ENCODE peak calls at places on chromosome 2, in eight cellular contexts. W, B, H, D, L, K, N and U are unnamed samples. For H3K4me1, the result is how much of the 10 kb centered on the place peaks cover.

GRCh38 chr2:191165190-191165643 is 14.4 kb upstream of the STAT4 start:
- DNase-seq in K (no peak), D (no peak), N (peak), L (no peak), B (no peak), H (no peak), W (peak), U (no peak)

GRCh38 chr2:164335947-164336346 is 285.3 kb downstream of the GRB14 start:
- DNase-seq in B (no peak), L (no peak), D (no peak), N (no peak), W (no peak), K (no peak), H (no peak), U (no peak)

GRCh38 chr2:238929242-238930081 is 81.6 kb downstream of the TWIST2 start:
- DNase-seq in K (no peak), W (peak), B (peak), L (no peak), D (peak), N (no peak), H (no peak), U (peak)

GRCh38 chr2:75801234-75801982 is 90.7 kb upstream of the GCFC2 start:
- DNase-seq in D (no peak), H (peak), N (no peak), L (no peak), B (no peak), K (no peak), W (no peak), U (no peak)

GRCh38 chr2:127584516-127585033 is 49.1 kb downstream of the MYO7B start:
- DNase-seq in D (no peak), H (no peak), K (no peak), N (no peak), B (peak), W (no peak), L (no peak), U (no peak)

GRCh38 chr2:228747478-228747877 is 523.6 kb downstream of the PID1 start:
- DNase-seq in H (no peak), B (no peak), D (no peak), L (no peak), N (no peak), W (no peak), K (no peak), U (no peak)

GRCh38 chr2:120397362-120397811 is 51.5 kb downstream of the INHBB start:
- DNase-seq in L (no peak), H (no peak), W (peak), B (peak), N (no peak), K (no peak), D (no peak), U (no peak)

GRCh38 chr2:100819365-100820345 is at the start of gene NPAS2:
- DNase-seq in D (no peak), N (no peak), K (no peak), B (peak), W (peak), H (no peak), L (no peak), U (peak)

GRCh38 chr2:63846487-63846886 is 4.8 kb downstream of the UGP2 start:
- DNase-seq in D (no peak), W (no peak), B (no peak), N (no peak), H (no peak), K (no peak), L (no peak), U (no peak)

GRCh38 chr2:205076405-205076804 is 531.1 kb downstream of the PARD3B start:
- DNase-seq in K (no peak), B (no peak), W (no peak), D (no peak), L (no peak), H (no peak), N (no peak), U (no peak)

GRCh38 chr2:40452-40851 is 5.9 kb downstream of the FAM110C start:
- DNase-seq in L (no peak), N (no peak), D (no peak), K (no peak), B (no peak), H (no peak), W (no peak), U (no peak)

GRCh38 chr2:44934962-44935853 is 6.3 kb upstream of the SIX3 start:
- DNase-seq in K (no peak), L (no peak), N (no peak), B (peak), D (no peak), H (no peak), W (peak), U (no peak)

GRCh38 chr2:18976112-18976961 is 382.1 kb downstream of the OSR1 start:
- DNase-seq in L (no peak), B (no peak), K (no peak), D (peak), W (peak), N (no peak), H (no peak), U (no peak)

GRCh38 chr2:57802243-57802642 is 244.4 kb upstream of the VRK2 start:
- DNase-seq in N (no peak), B (no peak), H (no peak), W (no peak), K (no peak), L (no peak), D (no peak), U (no peak)

GRCh38 chr2:137862651-137863050 is 101.6 kb upstream of the HNMT start:
- DNase-seq in D (no peak), H (no peak), W (no peak), B (no peak), K (no peak), L (no peak), N (no peak), U (no peak)

GRCh38 chr2:65204461-65205230 is 23.0 kb upstream of the ACTR2 start:
- DNase-seq in W (no peak), H (no peak), D (no peak), B (no peak), N (peak), K (peak), L (no peak), U (no peak)

GRCh38 chr2:231190531-231191197 is 7.8 kb upstream of the ARMC9 start:
- DNase-seq in W (peak), K (no peak), D (peak), H (no peak), L (no peak), B (peak), N (no peak), U (peak)

GRCh38 chr2:102392942-102393341 is 30.0 kb upstream of the IL18RAP start:
- DNase-seq in D (no peak), H (no peak), W (no peak), B (no peak), L (no peak), K (no peak), N (no peak), U (no peak)

GRCh38 chr2:176174382-176174834 is 14.1 kb upstream of the HOXD1 start:
- DNase-seq in N (no peak), B (peak), K (no peak), H (no peak), D (no peak), W (no peak), L (no peak), U (no peak)

GRCh38 chr2:138003411-138003810 is 39.1 kb downstream of the HNMT start:
- DNase-seq in L (no peak), D (no peak), B (no peak), H (no peak), N (no peak), K (no peak), W (no peak), U (no peak)

GRCh38 chr2:209834767-209835166 is 63.1 kb downstream of the UNC80 start:
- DNase-seq in B (peak), W (no peak), K (no peak), L (no peak), D (no peak), N (no peak), H (no peak), U (no peak)

GRCh38 chr2:180599804-180600203 is 380.6 kb upstream of the UBE2E3 start:
- DNase-seq in L (no peak), K (no peak), D (no peak), N (no peak), H (no peak), W (no peak), B (no peak), U (no peak)

GRCh38 chr2:219698684-219699439 is 71.4 kb downstream of the SLC4A3 start:
- DNase-seq in B (no peak), N (no peak), H (no peak), K (no peak), D (no peak), L (no peak), W (no peak), U (no peak)

GRCh38 chr2:189151897-189152296 is 27.7 kb downstream of the COL5A2 start:
- DNase-seq in H (no peak), B (no peak), W (peak), D (no peak), K (no peak), N (no peak), L (no peak), U (no peak)

GRCh38 chr2:157743051-157743450 is 114.4 kb upstream of the ACVR1C start:
- DNase-seq in K (no peak), B (no peak), W (no peak), L (no peak), N (no peak), H (peak), D (no peak), U (no peak)

GRCh38 chr2:117718048-117718447 is 96.4 kb upstream of the DDX18 start:
- DNase-seq in N (no peak), W (no peak), L (no peak), D (no peak), B (no peak), H (no peak), K (no peak), U (no peak)

GRCh38 chr2:219350938-219351280 is 18.4 kb upstream of the RESP18 start:
- DNase-seq in W (peak), L (no peak), K (no peak), H (no peak), B (peak), N (no peak), D (no peak), U (no peak)

GRCh38 chr2:47127862-47128543 is 27.1 kb downstream of the STPG4 start:
- DNase-seq in D (no peak), L (no peak), B (peak), H (no peak), W (no peak), N (no peak), K (no peak), U (no peak)

GRCh38 chr2:184520441-184520840 is 77.9 kb upstream of the ZNF804A start:
- DNase-seq in H (no peak), K (no peak), W (no peak), D (no peak), L (no peak), N (no peak), B (no peak), U (no peak)

GRCh38 chr2:147006724-147007123 is 838.1 kb upstream of the ACVR2A start:
- DNase-seq in L (no peak), N (no peak), H (no peak), B (no peak), D (no peak), K (no peak), W (peak), U (no peak)

GRCh38 chr2:51194656-51195055 is 162.7 kb upstream of the NRXN1 start:
- DNase-seq in W (no peak), K (no peak), D (no peak), B (no peak), L (no peak), N (no peak), H (no peak), U (no peak)

GRCh38 chr2:118014492-118014824 is 588 bp upstream of the CCDC93 start:
- DNase-seq in K (no peak), N (no peak), B (no peak), H (no peak), L (no peak), W (no peak), D (no peak), U (no peak)

GRCh38 chr2:235127909-235128308 is 176.1 kb downstream of the SH3BP4 start:
- DNase-seq in D (no peak), B (no peak), N (no peak), K (no peak), W (no peak), L (no peak), H (no peak), U (no peak)

GRCh38 chr2:105636109-105636740 is 108.5 kb upstream of the NCK2 start:
- DNase-seq in N (no peak), H (no peak), W (no peak), K (no peak), L (no peak), B (no peak), D (no peak), U (no peak)

GRCh38 chr2:25233916-25234610 is 65.7 kb upstream of the POMC start:
- DNase-seq in D (no peak), W (no peak), K (no peak), L (no peak), H (no peak), B (no peak), N (no peak), U (no peak)

GRCh38 chr2:23900927-23901322 is 26.0 kb downstream of the ATAD2B start:
- DNase-seq in N (no peak), D (peak), B (no peak), W (peak), H (no peak), K (no peak), L (no peak), U (no peak)
- H3K4me3 ChIP-seq in N (no peak), D (no peak), B (no peak), W (peak), H (no peak), K (no peak), L (no peak), U (no peak)

GRCh38 chr2:134231965-134232340 is 21.9 kb upstream of the MGAT5 start:
- DNase-seq in L (no peak), N (no peak), H (no peak), D (no peak), W (peak), B (no peak), K (no peak), U (no peak)
- H3K4me1 ChIP-seq in L (under half), N (half or more), H (half or more), D (under half), W (under half), B (under half), K (half or more), U (half or more)

GRCh38 chr2:33136056-33136455 is 189.3 kb downstream of the LTBP1 start:
- DNase-seq in N (no peak), D (peak), W (peak), L (no peak), K (no peak), H (no peak), B (no peak), U (no peak)
- H3K4me3 ChIP-seq in N (no peak), D (peak), W (peak), L (no peak), K (no peak), H (no peak), B (no peak), U (peak)

DNA sequence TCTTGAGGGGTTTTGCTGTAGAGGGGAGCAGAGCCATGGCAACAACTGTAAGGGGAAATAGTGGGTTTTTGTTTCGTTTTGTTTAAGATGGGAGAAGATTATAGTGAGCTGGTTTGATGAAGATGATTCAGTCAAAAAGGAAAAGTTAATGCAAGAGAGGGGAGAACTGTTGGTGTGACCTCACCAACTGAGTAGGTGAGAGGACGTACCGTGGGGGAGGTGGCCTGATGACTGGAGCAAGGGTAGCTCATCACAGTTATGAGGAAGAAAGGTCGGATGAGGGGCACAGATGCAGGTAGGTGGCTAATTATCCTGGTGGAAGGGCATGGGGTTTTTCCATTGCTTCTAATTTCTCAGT is 10.7 kb downstream of the ITGA6 start:
- DNase-seq in N (peak), H (no peak), K (peak), L (no peak), W (peak), B (no peak), D (no peak), U (no peak)
- H3K4me1 ChIP-seq in N (half or more), H (under half), K (half or more), L (half or more), W (under half), B (under half), D (under half), U (half or more)

DNA sequence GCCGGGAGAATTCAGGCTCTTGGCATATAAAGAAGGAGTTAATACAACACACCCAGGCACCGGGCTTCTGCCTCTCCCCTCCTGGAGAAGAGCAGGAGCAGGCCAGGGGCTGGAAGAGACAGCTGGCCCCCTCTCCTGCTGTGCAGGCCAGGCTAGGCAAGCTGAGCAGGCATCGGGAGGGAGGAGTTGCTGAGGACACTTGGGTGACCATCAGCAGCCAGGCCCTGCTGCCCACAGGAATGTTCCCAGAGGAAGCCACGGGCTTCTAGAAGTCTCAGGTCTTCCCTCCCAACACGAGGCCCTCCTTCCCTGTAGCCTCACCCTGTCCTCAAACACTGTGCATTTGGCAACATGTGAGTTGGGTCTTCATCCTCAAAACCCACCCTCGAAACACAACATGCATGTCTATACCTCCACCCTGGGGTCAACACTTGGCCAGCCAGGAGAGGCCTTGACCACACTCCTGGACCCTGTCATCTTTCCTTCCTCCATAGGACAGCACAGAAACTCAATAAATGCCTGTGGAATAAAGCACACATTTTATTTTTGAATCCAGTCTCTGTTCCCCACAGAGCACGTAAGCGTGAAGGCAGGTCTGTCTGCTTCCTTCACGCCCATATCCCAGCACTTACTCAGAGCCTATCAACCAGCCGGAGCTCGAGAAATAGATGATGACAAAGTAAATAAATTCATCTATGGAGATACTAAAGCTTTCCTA is 433.8 kb upstream of the ID2 start:
- DNase-seq in D (peak), K (no peak), L (no peak), W (peak), B (peak), H (no peak), N (no peak), U (no peak)
- H3K4me3 ChIP-seq in D (peak), K (no peak), L (no peak), W (peak), B (no peak), H (no peak), N (no peak), U (no peak)

DNA sequence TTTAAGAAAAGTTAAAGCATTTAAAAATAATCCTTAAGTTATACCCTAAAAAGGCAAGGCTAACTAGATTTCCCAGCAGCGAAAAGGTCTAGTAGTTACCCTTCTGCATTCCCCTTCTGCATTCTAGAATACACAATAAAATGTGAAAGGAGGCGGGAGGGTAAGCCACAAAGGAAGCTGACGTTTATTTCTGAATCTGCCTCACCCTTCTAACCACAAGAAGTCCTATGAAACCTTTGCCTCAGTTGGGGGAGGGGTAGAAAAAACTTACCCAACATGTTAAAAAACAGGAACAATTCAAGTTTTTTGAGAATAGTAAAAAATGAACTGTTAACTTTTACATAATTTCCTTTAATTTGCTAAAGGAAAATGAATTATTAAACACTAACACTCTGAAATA is 11.3 kb downstream of the STK17B start:
- DNase-seq in W (peak), D (peak), B (no peak), N (peak), H (peak), K (peak), L (no peak), U (no peak)
- H3K4me1 ChIP-seq in W (under half), D (under half), B (under half), N (half or more), H (under half), K (half or more), L (under half), U (under half)